ENCODE peak calls at places on chromosomes 5 and 9, in seven cellular contexts. V is heart left ventricle; S is ovary; F is mammary epithelial cell; O is amniotic stem cell; W is stimulated activated CD4-positive, alpha-beta T cell treated with anti-CD3 and anti-CD28 coated beads, Interleukin-2, amount 100 ng/mL, for 24 hours; L is NAMALWA. E is an unnamed sample.

GRCh38 chr9:89438194-89438593 is 59.7 kb downstream of the SEMA4D start:
- DNase-seq in V (no peak), O (no peak), S (no peak), L (no peak), F (no peak), W (no peak), E (no peak)

GRCh38 chr9:108053555-108054061 is 564.0 kb upstream of the KLF4 start:
- DNase-seq in S (peak; percentile 89), V (peak; percentile 72), O (no peak), W (no peak), L (no peak), F (peak; percentile 76), E (peak; percentile 85)

GRCh38 chr5:168530751-168531150 is 1.6 kb downstream of the FBLL1 start:
- DNase-seq in S (no peak), L (no peak), F (peak; percentile 12), V (no peak), O (no peak), W (no peak), E (no peak)

GRCh38 chr9:120348951-120349429 is 231.0 kb downstream of the CDK5RAP2 start:
- DNase-seq in O (peak; percentile 19), V (peak; percentile 27), W (peak; percentile 20), F (peak; percentile 11), L (peak; percentile 42), S (no peak), E (no peak)

GRCh38 chr5:112867411-112867810 is 6.3 kb downstream of the SRP19 start:
- DNase-seq in V (no peak), L (no peak), W (no peak), F (no peak), S (no peak), O (no peak), E (no peak)

GRCh38 chr5:94705427-94705826 is 87.0 kb downstream of the SLF1 start:
- DNase-seq in L (no peak), O (no peak), V (no peak), F (no peak), W (no peak), S (no peak), E (no peak)

GRCh38 chr5:170070556-170071412 is 34.9 kb upstream of the FOXI1 start:
- DNase-seq in O (peak; percentile 15), S (peak; percentile 38), V (peak; percentile 38), W (peak; percentile 35), F (peak; percentile 9), L (peak; percentile 23), E (no peak)

GRCh38 chr9:123251741-123252140 is 16.6 kb downstream of the STRBP start:
- DNase-seq in F (no peak), W (no peak), V (no peak), S (no peak), O (no peak), L (no peak), E (no peak)

GRCh38 chr5:132674671-132675506 is 1.1 kb downstream of the IL4 start:
- DNase-seq in S (no peak), W (no peak), L (no peak), F (peak; percentile 92), V (no peak), O (peak; percentile 95), E (no peak)

GRCh38 chr5:36276864-36277263 is 24.8 kb downstream of the RANBP3L start:
- DNase-seq in F (no peak), L (no peak), W (no peak), S (no peak), O (no peak), V (peak; percentile 37), E (no peak)

GRCh38 chr9:114467226-114467750 is 38.0 kb downstream of the WHRN start:
- DNase-seq in O (no peak), V (no peak), W (no peak), F (no peak), S (no peak), L (no peak), E (no peak)

GRCh38 chr9:121326130-121326838 is 43.8 kb downstream of the STOM start:
- DNase-seq in V (peak; percentile 90), O (no peak), L (no peak), F (peak; percentile 23), W (no peak), S (peak; percentile 70), E (peak; percentile 92)

GRCh38 chr5:140115186-140115500 is 1.2 kb downstream of the PURA start:
- DNase-seq in L (no peak), W (no peak), F (no peak), V (no peak), S (no peak), O (no peak), E (no peak)

GRCh38 chr5:163350083-163350482 is 87.3 kb upstream of the CCNG1 start:
- DNase-seq in S (no peak), W (no peak), O (no peak), F (no peak), V (no peak), L (peak; percentile 25), E (no peak)

GRCh38 chr9:33013962-33014664 is 11.0 kb upstream of the DNAJA1 start:
- DNase-seq in F (no peak), W (no peak), V (no peak), L (no peak), O (no peak), S (no peak), E (no peak)

GRCh38 chr9:124122813-124123462 is 111.4 kb downstream of the LHX2 start:
- DNase-seq in V (no peak), S (no peak), L (peak; percentile 48), F (no peak), W (peak; percentile 17), O (no peak), E (no peak)

GRCh38 chr5:122022966-122023365 is 55.1 kb downstream of the LOX start:
- DNase-seq in W (no peak), F (no peak), V (no peak), L (no peak), S (no peak), O (no peak), E (no peak)

GRCh38 chr9:124302921-124303320 is 45.2 kb downstream of the NEK6 start:
- DNase-seq in W (no peak), L (no peak), O (no peak), F (peak; percentile 65), S (no peak), V (no peak), E (no peak)

GRCh38 chr9:33289501-33289900 is 815 bp upstream of the NFX1 start:
- DNase-seq in V (no peak), W (peak; percentile 43), O (no peak), S (no peak), F (no peak), L (peak; percentile 26), E (peak; percentile 22)

GRCh38 chr5:62362701-62363100 is 41.0 kb downstream of the DIMT1 start:
- DNase-seq in V (no peak), O (no peak), W (no peak), S (no peak), L (no peak), F (no peak), E (no peak)

E was measured in uterus.